ENCODE peak calls at places on chromosomes 6 and 20, in six cellular contexts. Z is uterus, R is lower leg skin, N is GM23338, Y is A549, W is SK-N-SH. K is an unnamed sample.

GRCh38 chr20:24695529-24696225 is 226.2 kb downstream of the SYNDIG1 start:
- DNase-seq in Z (no peak), R (peak; percentile 6), N (no peak), Y (no peak), W (peak; percentile 3), K (peak; percentile 71)

GRCh38 chr6:37125779-37126553 is 44.0 kb upstream of the PIM1 start:
- DNase-seq in Z (no peak), R (no peak), N (peak; percentile 98), Y (peak; percentile 58), W (no peak), K (no peak)

GRCh38 chr6:63261820-63262219 is 50.6 kb downstream of the FKBP1C start:
- DNase-seq in Z (no peak), R (no peak), N (no peak), Y (no peak), W (no peak), K (no peak)

GRCh38 chr20:63186528-63187316 is 29.2 kb downstream of the YTHDF1 start:
- DNase-seq in Z (no peak), R (no peak), N (no peak), Y (peak; percentile 68), W (no peak), K (no peak)

GRCh38 chr20:48731581-48731980 is 96.2 kb downstream of the PREX1 start:
- DNase-seq in Z (no peak), R (no peak), N (no peak), Y (no peak), W (no peak), K (no peak)

GRCh38 chr20:38260378-38261053 is at the start of gene KIAA1755:
- DNase-seq in Z (peak; percentile 59), R (no peak), N (peak; percentile 48), Y (no peak), W (peak; percentile 83), K (peak; percentile 87)

GRCh38 chr6:29976588-29977424 is 34.5 kb downstream of the HLA-A start:
- DNase-seq in Z (peak; percentile 90), R (peak; percentile 80), N (peak; percentile 85), Y (peak; percentile 79), W (peak; percentile 80), K (peak; percentile 90)

GRCh38 chr6:161740486-161740885 is 466.6 kb upstream of the AGPAT4 start:
- DNase-seq in Z (no peak), R (no peak), N (no peak), Y (no peak), W (no peak), K (no peak)

GRCh38 chr6:26126394-26127221 is 39.4 kb downstream of the HFE start:
- DNase-seq in Z (no peak), R (peak; percentile 41), N (peak; percentile 43), Y (no peak), W (no peak), K (no peak)

DNA sequence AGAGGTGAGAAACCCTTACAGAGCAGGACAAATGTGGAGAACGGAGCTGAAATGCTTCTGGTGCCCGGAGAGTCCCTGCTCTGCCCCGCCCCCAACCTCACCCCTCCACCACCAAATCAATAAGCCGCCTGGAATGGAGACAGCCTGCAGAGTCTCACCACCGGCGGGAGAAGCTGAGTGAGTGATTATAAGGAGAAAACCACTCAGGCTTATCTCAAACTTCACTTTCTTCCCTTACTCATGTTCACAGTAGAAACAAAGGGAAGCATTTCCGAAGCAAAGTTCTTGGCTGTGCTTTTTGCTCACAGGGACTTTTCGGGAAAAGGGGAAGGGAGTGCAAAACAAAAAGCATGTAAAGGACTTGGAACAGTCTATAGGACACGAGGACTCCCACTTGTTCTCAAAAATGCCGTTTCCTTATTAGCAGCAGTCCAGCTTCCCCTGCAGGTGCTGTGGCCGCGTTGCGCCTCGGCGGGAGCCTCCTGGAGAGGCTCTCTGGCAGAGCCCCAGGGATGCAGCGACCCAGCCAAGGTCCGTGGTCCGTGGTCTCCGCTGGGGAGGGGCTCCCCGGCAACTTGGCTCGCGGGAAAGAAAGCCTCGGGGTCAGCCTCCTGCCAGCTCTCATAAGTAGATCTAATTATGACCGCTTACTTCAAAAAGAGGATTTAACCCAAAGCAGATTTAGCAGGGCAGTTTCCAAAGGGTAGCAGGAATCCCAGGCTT is 64.8 kb upstream of the TMEM30A start:
- DNase-seq in Z (peak; percentile 40), R (no peak), N (peak; percentile 74), Y (no peak), W (peak; percentile 60), K (no peak)
- TF ChIP-seq CTCF in Z (no peak), R (no peak), N (peak; percentile 8), Y (no peak), W (no peak), K (peak; percentile 22)

DNA sequence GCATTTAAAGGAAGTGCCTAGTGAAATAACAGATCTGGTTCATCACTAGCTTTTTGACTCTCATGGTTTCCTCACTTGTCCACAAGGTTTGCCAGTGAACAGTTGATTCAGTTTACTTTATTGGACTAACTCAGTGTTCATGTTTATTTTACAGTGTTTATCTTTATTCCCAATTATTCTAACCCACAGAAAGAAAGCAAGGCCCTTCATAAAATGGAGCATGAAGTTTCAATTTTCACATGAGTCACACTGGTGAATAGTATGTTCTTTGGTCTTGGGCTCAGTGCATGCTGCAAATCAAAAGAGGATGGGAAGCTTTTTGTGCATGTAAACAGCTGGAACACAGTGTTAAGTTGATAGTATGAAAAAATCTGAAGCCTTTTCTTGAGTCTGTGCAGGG is 217.6 kb upstream of the HDDC2 start:
- DNase-seq in Z (no peak), R (no peak), N (no peak), Y (no peak), W (no peak), K (no peak)
- TF ChIP-seq CTCF in Z (no peak), R (no peak), N (no peak), Y (no peak), W (no peak), K (peak; percentile 7)

DNA sequence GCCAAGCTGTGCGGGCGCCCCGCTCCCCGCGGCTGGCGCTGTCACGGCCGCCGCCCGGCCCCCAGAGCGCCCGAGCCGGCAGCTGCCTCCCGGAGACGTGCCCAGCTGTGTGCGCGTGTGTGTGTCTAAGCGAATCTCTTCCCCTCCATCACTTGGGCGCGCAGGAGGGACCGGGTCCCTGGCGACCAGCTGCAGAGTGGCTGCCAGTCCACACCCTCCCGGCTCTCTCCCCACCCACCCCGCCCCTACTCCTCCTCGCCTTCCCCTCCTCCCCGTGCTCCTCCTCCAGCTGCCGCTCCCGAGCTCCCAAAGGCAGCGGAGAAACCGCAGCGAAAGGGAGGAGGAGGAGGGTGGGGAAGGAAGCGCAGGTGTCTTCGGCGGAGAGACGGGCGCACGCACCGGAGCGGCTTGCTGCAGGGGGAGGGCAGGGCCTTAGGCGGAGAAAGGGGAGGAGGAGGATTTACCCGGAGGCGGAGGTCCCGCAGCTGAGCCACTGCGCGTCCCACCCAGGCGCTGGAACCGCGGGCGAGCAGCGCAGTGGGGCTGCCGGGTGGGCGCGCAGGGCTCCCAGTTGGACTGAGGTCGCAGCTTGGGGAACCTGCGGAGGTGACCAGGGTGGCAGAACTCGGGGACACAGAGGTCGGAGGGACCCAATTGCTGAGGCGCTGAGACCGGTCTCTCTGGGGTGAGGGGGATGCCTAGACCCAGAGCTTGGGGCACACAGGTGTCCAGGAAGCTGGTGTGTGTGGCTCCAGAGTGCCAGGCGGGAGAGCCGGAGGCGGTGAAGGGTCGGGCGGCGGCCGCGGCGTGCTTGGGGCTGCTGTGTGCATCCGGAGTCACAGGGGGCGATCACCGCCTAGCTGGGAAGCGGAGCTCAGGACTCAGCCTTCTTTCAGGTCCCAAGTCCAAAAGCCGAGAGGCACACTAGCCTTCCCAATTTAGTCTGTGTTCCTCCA is at the start of gene HS3ST5:
- DNase-seq in Z (no peak), R (no peak), N (peak; percentile 91), Y (peak; percentile 36), W (peak; percentile 86), K (peak; percentile 86)
- TF ChIP-seq CTCF in Z (no peak), R (no peak), N (peak; percentile 77), Y (peak; percentile 19), W (peak; percentile 41), K (peak; percentile 64)

DNA sequence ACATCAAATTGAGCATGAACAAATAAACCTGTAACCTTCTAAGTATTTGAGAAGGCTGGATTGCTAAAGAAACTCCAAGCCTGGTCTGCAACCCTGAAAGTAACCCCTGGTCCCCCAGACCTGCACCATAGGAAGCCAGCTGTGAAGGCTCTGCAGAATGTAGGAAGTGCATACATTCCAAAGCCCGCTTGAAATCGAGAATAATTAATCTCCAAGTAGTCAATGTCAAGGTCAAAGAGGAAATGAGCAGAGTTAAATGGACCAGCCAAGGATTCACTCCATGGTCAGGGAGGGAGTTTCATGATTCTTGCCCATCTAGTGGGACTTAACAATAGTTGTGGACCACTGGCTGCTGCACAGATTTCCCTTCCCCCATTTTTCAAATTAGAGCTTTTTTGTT is 107.6 kb upstream of the RNF24 start:
- DNase-seq in Z (no peak), R (no peak), N (no peak), Y (no peak), W (no peak), K (no peak)
- TF ChIP-seq CTCF in Z (no peak), R (no peak), N (no peak), Y (no peak), W (no peak), K (no peak)

GRCh38 chr20:47365023-47365764 is 8.7 kb upstream of the ZMYND8 start:
- DNase-seq in Z (no peak), R (no peak), N (no peak), Y (no peak), W (no peak), K (no peak)

GRCh38 chr20:47368301-47368700 is 11.8 kb upstream of the ZMYND8 start:
- DNase-seq in Z (no peak), R (no peak), N (peak; percentile 40), Y (no peak), W (no peak), K (no peak)

GRCh38 chr20:47373206-47373722 is 16.8 kb upstream of the ZMYND8 start:
- DNase-seq in Z (no peak), R (no peak), N (no peak), Y (no peak), W (no peak), K (no peak)

GRCh38 chr20:47370214-47370613 is 13.7 kb upstream of the ZMYND8 start:
- DNase-seq in Z (no peak), R (no peak), N (no peak), Y (no peak), W (no peak), K (no peak)

GRCh38 chr20:47370850-47371782 is 14.6 kb upstream of the ZMYND8 start:
- DNase-seq in Z (no peak), R (no peak), N (peak; percentile 81), Y (peak; percentile 43), W (no peak), K (no peak)
- TF ChIP-seq CTCF in Z (no peak), R (no peak), N (no peak), Y (no peak), W (no peak), K (no peak)

DNA sequence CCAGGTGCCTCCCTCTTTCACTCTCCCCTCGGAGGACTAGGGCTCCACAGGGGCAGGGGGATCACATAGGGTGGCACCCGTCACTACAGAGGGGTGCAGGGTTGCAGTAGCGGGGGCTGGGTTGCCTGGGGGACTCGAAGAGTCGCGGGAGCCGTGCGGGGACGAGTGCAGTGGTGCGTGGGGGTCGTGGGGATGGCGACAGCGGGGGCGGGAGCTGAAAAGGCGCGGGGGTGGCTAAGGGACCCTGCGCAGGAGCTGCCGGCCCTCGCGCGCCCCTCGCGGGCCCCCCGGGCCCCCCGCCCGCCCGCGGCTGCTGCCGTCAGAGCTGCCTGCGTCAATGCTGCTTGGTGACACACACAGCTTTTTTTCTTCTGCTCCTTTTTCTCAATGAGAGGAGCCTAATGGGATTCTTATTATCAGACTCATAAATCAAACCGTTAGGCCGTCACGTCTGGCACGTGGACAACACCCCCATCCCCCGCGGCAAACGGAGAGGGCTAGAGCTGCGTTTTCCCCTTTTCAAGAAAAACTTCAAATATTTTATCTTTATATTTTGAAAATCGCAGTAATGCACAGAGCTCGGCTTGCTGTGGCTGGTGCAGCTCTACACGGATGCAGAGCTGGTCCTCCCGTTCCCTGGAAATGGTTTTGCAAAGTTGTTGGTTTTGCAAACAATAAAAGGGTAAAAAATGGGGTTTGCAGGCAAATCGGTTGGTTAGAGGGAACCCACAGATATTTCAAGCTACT is 161.6 kb downstream of the TBXT start:
- DNase-seq in Z (peak; percentile 85), R (no peak), N (no peak), Y (peak; percentile 93), W (peak; percentile 91), K (no peak)
- TF ChIP-seq CTCF in Z (no peak), R (no peak), N (no peak), Y (no peak), W (no peak), K (no peak)

GRCh38 chr20:22686097-22686496 is 101.7 kb upstream of the FOXA2 start:
- DNase-seq in Z (peak; percentile 24), R (no peak), N (peak; percentile 85), Y (peak; percentile 83), W (peak; percentile 60), K (no peak)
- TF ChIP-seq CTCF in Z (no peak), R (no peak), N (no peak), Y (no peak), W (no peak), K (no peak)